ENCODE peak calls at places on chromosome 5, in four cellular contexts. J is choroid plexus epithelial cell; V is suprapubic skin; G is CD4-positive, alpha-beta T cell. R is an unnamed sample.
A peak's percentile ranks its signal among the peaks of the same experiment; 100 is the strongest.

GRCh38 chr5:35859101-35859661 is 2.5 kb downstream of the IL7R start:
- DNase-seq in J (peak; percentile 5), V (no peak), G (no peak), R (no peak)

GRCh38 chr5:137737349-137738256 is 1.7 kb upstream of the KLHL3 start:
- DNase-seq in J (peak; percentile 54), V (no peak), G (no peak), R (no peak)

GRCh38 chr5:138662599-138662998 is 87.4 kb upstream of the HSPA9 start:
- DNase-seq in J (no peak), V (peak; percentile 36), G (peak; percentile 12), R (no peak)

GRCh38 chr5:56167522-56167921 is 65.6 kb downstream of the ANKRD55 start:
- DNase-seq in J (peak; percentile 71), V (no peak), G (no peak), R (no peak)

GRCh38 chr5:156934450-156935211 is 28.4 kb downstream of the TIMD4 start:
- DNase-seq in J (no peak), V (no peak), G (peak; percentile 50), R (no peak)

GRCh38 chr5:120012441-120012840 is 383.1 kb downstream of the FAM170A start:
- DNase-seq in J (no peak), V (no peak), G (no peak), R (no peak)

GRCh38 chr5:172744106-172745104 is 26.6 kb downstream of the DUSP1 start:
- DNase-seq in J (no peak), V (no peak), G (no peak), R (no peak)

GRCh38 chr5:95032801-95033200 is 252.1 kb downstream of the MCTP1 start:
- DNase-seq in J (no peak), V (no peak), G (no peak), R (no peak)

GRCh38 chr5:435961-436640 is 6.9 kb upstream of the EXOC3 start:
- DNase-seq in J (peak; percentile 47), V (no peak), G (no peak), R (no peak)

GRCh38 chr5:76960004-76960625 is 7.3 kb downstream of the CRHBP start:
- DNase-seq in J (peak; percentile 50), V (no peak), G (no peak), R (no peak)

GRCh38 chr5:114412509-114413171 is 50.8 kb downstream of the KCNN2 start:
- DNase-seq in J (peak; percentile 15), V (no peak), G (no peak), R (no peak)

GRCh38 chr5:132822650-132823480 is 7.6 kb downstream of the SHROOM1 start:
- DNase-seq in J (peak; percentile 57), V (no peak), G (no peak), R (no peak)

GRCh38 chr5:127951791-127952190 is 131.8 kb upstream of the SLC12A2 start:
- DNase-seq in J (no peak), V (no peak), G (no peak), R (no peak)

GRCh38 chr5:143244000-143244736 is 159.3 kb downstream of the NR3C1 start:
- DNase-seq in J (peak; percentile 95), V (peak; percentile 83), G (no peak), R (peak; percentile 35)

GRCh38 chr5:98414938-98415337 is 358.5 kb upstream of the RGMB start:
- DNase-seq in J (peak; percentile 87), V (no peak), G (no peak), R (no peak)

GRCh38 chr5:116361171-116361967 is 213.3 kb downstream of the SEMA6A start:
- DNase-seq in J (peak; percentile 50), V (peak; percentile 63), G (no peak), R (no peak)

GRCh38 chr5:137611926-137612435 is 112.9 kb upstream of the SPOCK1 start:
- DNase-seq in J (no peak), V (no peak), G (no peak), R (no peak)

GRCh38 chr5:138789771-138790242 is 36.6 kb downstream of the CTNNA1 start:
- DNase-seq in J (peak; percentile 59), V (no peak), G (no peak), R (no peak)

GRCh38 chr5:90503596-90503995 is 25.8 kb downstream of the LYSMD3 start:
- DNase-seq in J (no peak), V (no peak), G (no peak), R (no peak)

GRCh38 chr5:151724360-151724759 is 34.1 kb downstream of the ATOX1 start:
- DNase-seq in J (no peak), V (no peak), G (no peak), R (no peak)

GRCh38 chr5:34022131-34022705 is 14.4 kb upstream of the AMACR start:
- DNase-seq in J (peak; percentile 54), V (no peak), G (no peak), R (no peak)

GRCh38 chr5:36390640-36391039 is 88.9 kb upstream of the RANBP3L start:
- DNase-seq in J (no peak), V (no peak), G (no peak), R (no peak)

GRCh38 chr5:8683528-8683927 is 814.6 kb downstream of the MTRR start:
- DNase-seq in J (peak; percentile 28), V (no peak), G (no peak), R (no peak)

GRCh38 chr5:77993141-77993540 is 217.0 kb upstream of the TBCA start:
- DNase-seq in J (no peak), V (no peak), G (no peak), R (no peak)

GRCh38 chr5:647311-647710 is 35.2 kb downstream of the CEP72 start:
- DNase-seq in J (no peak), V (no peak), G (no peak), R (no peak)

GRCh38 chr5:56175028-56175427 is 58.1 kb downstream of the ANKRD55 start:
- DNase-seq in J (no peak), V (no peak), G (no peak), R (no peak)

GRCh38 chr5:78509884-78510769 is 138.4 kb downstream of the LHFPL2 start:
- DNase-seq in J (no peak), V (peak; percentile 75), G (peak; percentile 9), R (no peak)

GRCh38 chr5:150075806-150076205 is 10.5 kb downstream of the CSF1R start:
- DNase-seq in J (no peak), V (peak; percentile 29), G (no peak), R (no peak)

GRCh38 chr5:130141689-130142320 is 237.5 kb downstream of the CHSY3 start:
- DNase-seq in J (peak; percentile 63), V (no peak), G (no peak), R (no peak)

GRCh38 chr5:61638476-61638875 is 306.4 kb downstream of the ZSWIM6 start:
- DNase-seq in J (no peak), V (no peak), G (no peak), R (no peak)

GRCh38 chr5:30105186-30105585 is 1088.3 kb upstream of the CDH6 start:
- DNase-seq in J (no peak), V (no peak), G (no peak), R (no peak)

GRCh38 chr5:175590471-175590881 is 67.4 kb upstream of the HRH2 start:
- DNase-seq in J (peak; percentile 38), V (no peak), G (no peak), R (no peak)

GRCh38 chr5:10612251-10612650 is 48.4 kb downstream of the ANKRD33B start:
- DNase-seq in J (no peak), V (no peak), G (no peak), R (no peak)

GRCh38 chr5:139752506-139753350 is 42.9 kb upstream of the PSD2 start:
- DNase-seq in J (peak; percentile 40), V (no peak), G (no peak), R (no peak)

GRCh38 chr5:96344678-96345612 is 88.1 kb downstream of the PCSK1 start:
- DNase-seq in J (peak; percentile 94), V (no peak), G (no peak), R (no peak)

DNA sequence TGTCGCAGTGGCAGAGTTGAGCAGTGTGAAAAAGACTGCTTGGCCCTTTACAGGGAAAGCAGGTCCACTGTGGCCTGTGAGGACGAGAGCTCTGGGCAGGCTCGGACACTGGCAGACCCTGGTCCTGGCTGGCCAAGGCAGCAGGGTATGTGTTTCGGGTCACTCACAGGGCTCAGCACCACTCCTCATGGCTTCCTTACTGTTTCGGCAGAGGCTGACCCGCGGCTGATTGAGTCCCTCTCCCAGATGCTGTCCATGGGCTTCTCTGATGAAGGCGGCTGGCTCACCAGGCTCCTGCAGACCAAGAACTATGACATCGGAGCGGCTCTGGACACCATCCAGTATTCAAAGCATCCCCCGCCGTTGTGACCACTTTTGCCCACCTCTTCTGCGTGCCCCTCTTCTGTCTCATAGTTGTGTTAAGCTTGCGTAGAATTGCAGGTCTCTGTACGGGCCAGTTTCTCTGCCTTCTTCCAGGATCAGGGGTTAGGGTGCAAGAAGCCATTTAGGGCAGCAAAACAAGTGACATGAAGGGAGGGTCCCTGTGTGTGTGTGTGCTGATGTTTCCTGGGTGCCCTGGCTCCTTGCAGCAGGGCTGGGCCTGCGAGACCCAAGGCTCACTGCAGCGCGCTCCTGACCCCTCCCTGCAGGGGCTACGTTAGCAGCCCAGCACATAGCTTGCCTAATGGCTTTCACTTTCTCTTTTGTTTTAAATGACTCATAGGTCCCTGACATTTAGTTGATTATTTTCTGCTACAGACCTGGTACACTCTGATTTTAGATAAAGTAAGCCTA is 15.7 kb downstream of the SQSTM1 start:
- DNase-seq in J (peak; percentile 78), V (no peak), G (peak; percentile 63), R (peak; percentile 20)
- TF ChIP-seq CTCF in J (no peak), V (no peak), G (no peak), R (no peak)

DNA sequence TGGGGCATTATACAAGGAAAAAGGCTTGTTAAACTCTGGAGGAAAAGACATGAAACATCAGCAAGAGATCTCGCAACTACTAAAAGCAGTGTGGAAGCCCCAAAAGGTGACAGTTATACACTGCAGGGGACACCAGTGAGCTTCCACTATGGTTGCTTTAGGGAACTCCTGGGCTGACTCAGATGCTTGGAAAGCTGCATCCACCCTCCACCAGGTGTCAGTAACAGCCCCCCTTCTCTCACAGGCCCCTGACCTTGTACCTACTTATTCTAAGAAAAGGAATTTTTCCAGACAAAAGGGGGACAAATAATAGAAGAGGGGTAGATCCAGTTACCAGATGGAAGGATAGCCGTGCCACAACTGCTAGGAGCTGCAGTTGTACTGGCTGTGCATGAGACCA is 154.4 kb upstream of the COX7C start:
- DNase-seq in J (no peak), V (no peak), G (no peak), R (no peak)
- TF ChIP-seq CTCF in J (no peak), V (no peak), G (no peak), R (no peak)

DNA sequence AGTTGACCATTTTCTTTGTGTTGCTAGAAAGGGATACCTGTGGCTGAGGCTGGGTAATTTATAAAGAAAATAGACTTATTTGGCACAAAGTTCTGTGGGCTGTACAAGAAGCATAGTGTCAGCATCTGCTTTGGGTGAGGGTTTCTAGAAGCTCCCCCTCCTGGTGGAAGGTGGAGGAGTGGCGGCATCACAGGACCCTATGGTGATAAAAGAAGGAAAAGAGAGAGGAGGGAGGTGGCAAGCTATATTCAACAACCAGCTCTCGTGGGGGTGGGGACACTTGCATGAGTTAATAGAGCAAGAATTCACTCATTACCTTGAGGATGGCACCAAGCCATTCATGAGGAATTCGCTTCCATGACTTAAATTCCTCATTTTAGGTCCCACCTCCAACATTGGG is 2041.4 kb upstream of the CDH9 start:
- DNase-seq in J (no peak), V (no peak), G (no peak), R (no peak)
- TF ChIP-seq CTCF in J (no peak), V (no peak), G (no peak), R (no peak)

GRCh38 chr5:52786391-52786790 is 1.3 kb upstream of the ITGA1 start:
- DNase-seq in J (no peak), V (no peak), G (no peak), R (no peak)

GRCh38 chr5:52789378-52789777 is 1.7 kb downstream of the ITGA1 start:
- DNase-seq in J (no peak), V (no peak), G (no peak), R (no peak)

GRCh38 chr5:52787600-52788504 is at the start of the genes ITGA1 and PELO:
- DNase-seq in J (peak; percentile 82), V (peak; percentile 87), G (peak; percentile 28), R (peak; percentile 52)

GRCh38 chr5:52788505-52788821 is 747 bp downstream of the ITGA1 start:
- DNase-seq in J (no peak), V (no peak), G (no peak), R (no peak)

GRCh38 chr5:52786937-52787599 is 648 bp upstream of the ITGA1 start:
- DNase-seq in J (peak; percentile 50), V (no peak), G (peak; percentile 46), R (no peak)
- TF ChIP-seq CTCF in J (peak; percentile 45), V (no peak), G (peak; percentile 54), R (no peak)